ENCODE peak calls at places on chromosomes 4 and X, in four cellular contexts. X is K562, Y is HL-60, U is GM12878. J is an unnamed sample.

GRCh38 chrX:88439935-88440334 is 307.1 kb upstream of the CPXCR1 start:
- DNase-seq in X (no peak), U (no peak), Y (no peak), J (no peak)

GRCh38 chrX:105701310-105702052 is 120.9 kb upstream of the NRK start:
- DNase-seq in X (no peak), U (no peak), Y (no peak), J (no peak)

GRCh38 chr4:75057369-75057768 is 124.5 kb downstream of the PARM1 start:
- DNase-seq in Y (no peak), X (no peak), U (no peak), J (no peak)

GRCh38 chr4:44287505-44287904 is 161.1 kb downstream of the KCTD8 start:
- DNase-seq in X (no peak), U (no peak), Y (no peak), J (no peak)

GRCh38 chrX:9133426-9133825 is 99.5 kb upstream of the FAM9B start:
- DNase-seq in U (no peak), X (no peak), Y (no peak), J (no peak)

GRCh38 chrX:29487214-29487613 is 728.1 kb upstream of the MAGEB2 start:
- DNase-seq in U (no peak), Y (no peak), X (no peak), J (no peak)

GRCh38 chr4:181661090-181661489 is 582.1 kb upstream of the TENM3 start:
- DNase-seq in Y (no peak), X (no peak), U (no peak), J (no peak)

GRCh38 chrX:67619253-67619652 is 75.4 kb downstream of the AR start:
- DNase-seq in X (no peak), U (no peak), Y (no peak), J (no peak)

GRCh38 chr4:108166441-108167315 is 2.1 kb downstream of the LEF1 start:
- DNase-seq in U (no peak), Y (no peak), X (peak; percentile 83), J (no peak)

GRCh38 chr4:54276633-54277426 is 47.7 kb downstream of the PDGFRA start:
- DNase-seq in X (no peak), Y (no peak), U (no peak), J (no peak)

GRCh38 chrX:56231706-56232105 is 450 bp upstream of the KLF8 start:
- DNase-seq in Y (no peak), X (no peak), U (no peak), J (no peak)

GRCh38 chr4:84966382-84967291 is at the start of gene WDFY3:
- DNase-seq in X (peak; percentile 83), U (no peak), Y (peak; percentile 66), J (peak; percentile 13)

DNA sequence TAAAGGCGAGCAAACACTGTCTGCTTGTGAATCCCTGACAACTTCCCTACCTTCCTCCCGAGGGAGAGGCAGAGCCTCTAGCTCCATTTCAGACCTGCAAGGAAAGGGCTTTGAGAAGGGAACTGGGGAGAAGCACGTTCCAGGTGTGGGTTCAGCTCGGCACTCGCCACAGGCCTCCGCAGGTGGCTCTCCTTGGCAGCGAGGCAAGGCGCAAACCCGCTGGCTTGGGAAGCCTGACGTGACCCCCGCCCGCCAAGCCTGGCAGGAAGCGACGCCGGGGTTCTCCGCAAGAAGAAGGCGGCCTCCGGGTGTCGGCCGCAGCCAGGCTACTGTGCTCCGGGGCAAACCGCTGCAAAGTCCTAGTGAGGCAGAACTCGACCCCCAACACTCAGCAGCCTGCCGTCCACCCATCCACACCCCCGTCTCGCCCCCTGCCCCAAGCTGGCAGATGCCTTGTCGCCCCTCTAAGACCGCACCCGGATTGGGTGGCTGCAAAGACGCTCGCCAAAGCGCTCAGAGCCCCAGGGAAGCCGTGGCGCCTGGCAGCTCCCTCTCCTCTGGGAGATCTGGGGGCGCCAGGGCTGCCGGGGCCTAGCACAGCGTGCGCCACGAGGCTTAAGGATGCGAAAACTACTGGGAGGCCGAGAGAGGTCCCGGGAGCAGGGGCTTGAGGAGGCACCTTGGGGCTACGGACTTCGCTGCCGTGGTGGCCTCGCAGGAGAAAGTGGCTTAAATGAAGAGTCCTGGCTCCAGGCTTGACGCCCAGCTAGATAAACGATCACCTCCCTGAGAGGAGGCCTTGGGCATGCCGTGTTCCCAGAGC is 21.8 kb downstream of the NKX3-2 start:
- DNase-seq in Y (no peak), U (no peak), X (no peak), J (peak; percentile 21)
- TF ChIP-seq SPI1 in Y (no peak), U (no peak), X (no peak), J (no peak)

GRCh38 chrX:65578346-65578745 is 43.8 kb upstream of the LAS1L start:
- DNase-seq in X (no peak), Y (no peak), U (no peak), J (no peak)
- TF ChIP-seq SPI1 in X (no peak), Y (no peak), U (no peak), J (no peak)

GRCh38 chr4:38785041-38785790 is 2.4 kb upstream of the TLR10 start:
- DNase-seq in X (no peak), U (no peak), Y (peak; percentile 80), J (no peak)

GRCh38 chr4:38784141-38784540 is 1.4 kb upstream of the TLR10 start:
- DNase-seq in U (no peak), Y (no peak), X (no peak), J (no peak)

GRCh38 chr4:38781854-38782261 is 932 bp downstream of the TLR10 start:
- DNase-seq in Y (no peak), U (peak; percentile 72), X (no peak), J (no peak)

GRCh38 chr4:38783109-38783460 is 295 bp upstream of the TLR10 start:
- DNase-seq in X (no peak), Y (no peak), U (no peak), J (no peak)

GRCh38 chr4:38782452-38783108 is at the start of gene TLR10:
- DNase-seq in U (peak; percentile 82), Y (no peak), X (peak; percentile 60), J (no peak)
- TF ChIP-seq SPI1 in U (no peak), Y (no peak), X (no peak), J (no peak)

DNA sequence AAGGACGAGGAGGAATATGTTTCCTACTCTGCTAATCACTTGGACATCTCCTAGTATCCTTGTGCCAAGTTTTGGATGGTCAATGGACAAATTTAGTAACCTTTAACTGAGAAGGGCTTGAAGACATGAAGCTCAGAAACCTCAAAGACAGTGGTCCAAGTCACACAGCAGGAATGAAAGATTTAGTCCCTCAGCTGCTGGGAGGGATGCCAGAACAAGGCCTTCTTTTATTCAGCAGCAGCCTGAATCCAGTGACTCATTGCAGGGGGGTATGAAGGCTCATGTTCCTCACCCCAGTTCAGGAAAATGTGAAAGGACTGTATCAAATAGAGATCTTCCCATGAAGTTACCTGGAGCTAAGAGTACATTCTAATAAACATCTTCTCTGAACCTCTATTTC is 214.9 kb upstream of the UGT8 start:
- DNase-seq in Y (no peak), U (no peak), X (no peak), J (no peak)
- TF ChIP-seq SPI1 in Y (no peak), U (no peak), X (no peak), J (no peak)

GRCh38 chr4:110196206-110196870 is 2.1 kb downstream of the ELOVL6 start:
- DNase-seq in U (no peak), Y (no peak), X (peak; percentile 82), J (peak; percentile 29)

GRCh38 chr4:110198472-110199419 is at the start of gene ELOVL6:
- DNase-seq in Y (no peak), U (peak; percentile 55), X (peak; percentile 96), J (no peak)

GRCh38 chr4:110197421-110198398 is 705 bp downstream of the ELOVL6 start:
- DNase-seq in X (peak; percentile 66), U (no peak), Y (no peak), J (peak; percentile 27)

GRCh38 chr4:110195561-110196205 is 2.7 kb downstream of the ELOVL6 start:
- DNase-seq in X (peak; percentile 40), Y (no peak), U (no peak), J (no peak)

DNA sequence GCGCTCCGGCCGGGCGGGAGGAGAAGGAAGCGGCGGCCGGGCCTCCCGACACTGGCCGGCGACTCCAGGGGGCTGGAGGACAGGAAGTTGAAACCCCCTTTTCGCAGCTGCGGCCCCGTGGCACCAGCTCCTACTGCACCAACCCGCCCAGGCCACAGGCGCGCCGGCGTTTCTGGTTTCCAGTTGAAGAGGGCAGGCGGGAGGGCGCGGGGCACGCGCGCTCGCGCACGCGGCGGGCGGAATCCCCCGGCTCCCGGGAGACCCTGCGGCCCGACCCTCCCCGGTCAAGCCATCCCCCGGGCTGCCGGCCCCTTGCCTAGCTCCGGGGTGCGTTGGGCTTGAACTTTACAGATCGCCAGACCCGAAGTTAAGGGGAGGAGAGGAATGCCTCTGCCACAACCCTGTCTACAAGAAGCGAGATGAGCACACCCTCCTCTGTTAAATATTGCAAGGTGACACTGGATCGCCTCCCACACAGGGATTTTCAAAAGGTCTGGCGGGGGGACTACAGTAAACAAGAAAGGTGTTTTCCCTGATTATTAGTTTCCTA is 1.5 kb downstream of the ELOVL6 start:
- DNase-seq in X (peak; percentile 55), Y (no peak), U (no peak), J (peak; percentile 39)
- TF ChIP-seq SPI1 in X (no peak), Y (no peak), U (no peak), J (no peak)

GRCh38 chr4:41196633-41197332 is 17.6 kb downstream of the APBB2 start:
- DNase-seq in U (no peak), X (no peak), Y (no peak), J (no peak)
- TF ChIP-seq SPI1 in U (no peak), X (no peak), Y (no peak), J (no peak)

DNA sequence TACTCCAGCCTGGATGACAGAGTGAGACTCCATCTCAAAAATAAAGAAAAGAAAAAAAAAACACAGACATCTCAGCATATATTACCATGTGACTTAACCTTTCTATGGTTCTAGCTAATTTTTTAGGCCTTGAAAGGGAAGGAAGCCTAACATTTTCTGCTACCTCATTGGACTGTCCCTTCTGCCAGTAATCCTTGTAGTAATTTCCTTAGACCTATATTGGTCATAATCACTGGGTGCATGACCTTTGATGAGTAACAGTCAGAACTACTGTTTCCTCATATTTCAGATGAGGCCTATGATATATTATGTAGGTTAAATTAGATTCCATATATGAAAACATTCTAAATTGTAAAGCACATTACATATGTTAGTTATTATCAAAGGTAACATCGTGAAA is 9.6 kb downstream of the XIAP start:
- DNase-seq in X (no peak), U (no peak), Y (no peak), J (no peak)
- TF ChIP-seq SPI1 in X (no peak), U (no peak), Y (no peak), J (no peak)

J was measured in GM12891.